ENCODE peak calls at places on chromosomes 6 and 20, in six cellular contexts. C is K562, D is HepG2, N is H1, A is HCT116, M is SK-N-SH. F is an unnamed sample.

GRCh38 chr6:45069091-45069490 is 259.0 kb upstream of the RUNX2 start:
- DNase-seq in C (no peak), D (no peak), N (no peak), A (no peak), M (no peak), F (peak; percentile 61)

GRCh38 chr20:2212457-2213005 is 83.3 kb upstream of the TGM3 start:
- DNase-seq in C (no peak), D (no peak), N (no peak), A (no peak), M (no peak), F (no peak)

GRCh38 chr20:6501061-6501460 is 266.4 kb upstream of the BMP2 start:
- DNase-seq in C (no peak), D (peak; percentile 24), N (no peak), A (no peak), M (no peak), F (no peak)

GRCh38 chr6:4124361-4124760 is 11.0 kb downstream of the ECI2 start:
- DNase-seq in C (peak; percentile 22), D (no peak), N (no peak), A (no peak), M (no peak), F (no peak)

GRCh38 chr6:152380351-152380767 is 256.8 kb downstream of the SYNE1 start:
- DNase-seq in C (no peak), D (peak; percentile 9), N (no peak), A (no peak), M (peak; percentile 16), F (no peak)

GRCh38 chr20:14055127-14055742 is 59.9 kb downstream of the MACROD2 start:
- DNase-seq in C (peak; percentile 59), D (peak; percentile 77), N (no peak), A (peak; percentile 48), M (peak; percentile 33), F (peak; percentile 80)

GRCh38 chr20:51481311-51481997 is 61.1 kb downstream of the NFATC2 start:
- DNase-seq in C (no peak), D (no peak), N (no peak), A (no peak), M (no peak), F (no peak)

GRCh38 chr6:125913864-125914351 is 42.7 kb upstream of the HINT3 start:
- DNase-seq in C (peak; percentile 20), D (no peak), N (no peak), A (peak; percentile 82), M (no peak), F (no peak)

GRCh38 chr6:148653138-148653776 is 93.6 kb upstream of the UST start:
- DNase-seq in C (no peak), D (no peak), N (no peak), A (peak; percentile 19), M (no peak), F (peak; percentile 24)

GRCh38 chr6:111713196-111713705 is 107.6 kb upstream of the TRAF3IP2 start:
- DNase-seq in C (no peak), D (no peak), N (no peak), A (no peak), M (no peak), F (no peak)

GRCh38 chr6:108648186-108648585 is 87.5 kb downstream of the FOXO3 start:
- DNase-seq in C (no peak), D (no peak), N (no peak), A (no peak), M (no peak), F (no peak)

GRCh38 chr6:2900821-2901644 is 2.1 kb downstream of the SERPINB9 start:
- DNase-seq in C (no peak), D (no peak), N (no peak), A (no peak), M (no peak), F (no peak)

GRCh38 chr6:149210376-149210775 is 107.1 kb upstream of the TAB2 start:
- DNase-seq in C (peak; percentile 33), D (no peak), N (no peak), A (no peak), M (no peak), F (no peak)

GRCh38 chr6:10144772-10145171 is 270.1 kb downstream of the TFAP2A start:
- DNase-seq in C (peak; percentile 15), D (no peak), N (no peak), A (no peak), M (no peak), F (no peak)

GRCh38 chr6:157994126-157994795 is 12.6 kb downstream of the SYNJ2 start:
- DNase-seq in C (no peak), D (peak; percentile 69), N (no peak), A (no peak), M (no peak), F (no peak)

GRCh38 chr20:33343521-33343920 is 57.8 kb downstream of the CDK5RAP1 start:
- DNase-seq in C (no peak), D (no peak), N (no peak), A (no peak), M (no peak), F (no peak)

GRCh38 chr20:52585333-52585732 is 386.8 kb upstream of the TSHZ2 start:
- DNase-seq in C (no peak), D (no peak), N (no peak), A (no peak), M (no peak), F (no peak)

GRCh38 chr20:63686492-63687321 is 9.7 kb upstream of the TNFRSF6B start:
- DNase-seq in C (no peak), D (no peak), N (no peak), A (peak; percentile 57), M (no peak), F (no peak)

GRCh38 chr6:160124007-160124406 is 2.4 kb downstream of the SLC22A1 start:
- DNase-seq in C (no peak), D (no peak), N (no peak), A (no peak), M (no peak), F (no peak)

GRCh38 chr20:63979221-63979548 is 257 bp downstream of the SAMD10 start:
- DNase-seq in C (no peak), D (no peak), N (no peak), A (no peak), M (no peak), F (no peak)

GRCh38 chr6:89281779-89282246 is 33.3 kb downstream of the GABRR2 start:
- DNase-seq in C (peak; percentile 75), D (peak; percentile 44), N (peak; percentile 49), A (peak; percentile 66), M (peak; percentile 65), F (no peak)

GRCh38 chr6:84258866-84259265 is 31.4 kb upstream of the CEP162 start:
- DNase-seq in C (no peak), D (no peak), N (no peak), A (no peak), M (no peak), F (no peak)

GRCh38 chr20:3786126-3786484 is 435 bp downstream of the CENPB start:
- DNase-seq in C (peak; percentile 59), D (no peak), N (no peak), A (no peak), M (peak; percentile 73), F (peak; percentile 72)

DNA sequence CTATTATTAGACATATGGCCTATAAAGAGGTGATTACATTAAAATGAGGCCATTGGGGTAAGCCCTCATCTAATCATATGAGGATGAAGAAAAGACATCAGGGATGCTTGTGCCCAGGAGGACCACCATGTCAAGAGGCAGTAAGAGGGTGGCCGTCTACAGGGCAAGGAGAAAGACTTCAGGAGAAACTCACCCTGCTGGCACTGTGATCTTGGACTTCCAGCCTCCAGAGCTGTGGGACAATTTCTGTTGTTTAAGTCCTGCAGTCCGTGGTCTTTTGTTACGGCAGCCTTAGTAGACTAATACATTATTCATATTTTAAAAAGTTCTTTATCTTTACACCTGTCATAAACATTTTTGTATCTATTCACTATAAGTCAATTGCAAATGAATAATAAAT is 290.0 kb downstream of the PRL start:
- DNase-seq in C (no peak), D (no peak), N (no peak), A (no peak), M (no peak), F (no peak)
- TF ChIP-seq JUND in C (no peak), D (no peak), N (no peak), A (no peak), M (no peak), F (no peak)

GRCh38 chr20:58700121-58700780 is 7.7 kb downstream of the NPEPL1 start:
- DNase-seq in C (no peak), D (no peak), N (no peak), A (no peak), M (no peak), F (no peak)
- TF ChIP-seq JUND in C (no peak), D (no peak), N (no peak), A (no peak), M (no peak), F (no peak)

GRCh38 chr6:147192278-147192911 is 11.8 kb upstream of the STXBP5 start:
- DNase-seq in C (no peak), D (peak; percentile 76), N (no peak), A (no peak), M (no peak), F (no peak)

GRCh38 chr6:147195510-147195909 is 8.7 kb upstream of the STXBP5 start:
- DNase-seq in C (no peak), D (no peak), N (no peak), A (no peak), M (no peak), F (peak; percentile 31)

GRCh38 chr6:147195987-147196386 is 8.2 kb upstream of the STXBP5 start:
- DNase-seq in C (no peak), D (no peak), N (no peak), A (no peak), M (no peak), F (no peak)

GRCh38 chr6:147190556-147190955 is 13.7 kb upstream of the STXBP5 start:
- DNase-seq in C (no peak), D (no peak), N (no peak), A (no peak), M (no peak), F (no peak)

GRCh38 chr6:147194652-147195403 is 9.4 kb upstream of the STXBP5 start:
- DNase-seq in C (peak; percentile 45), D (no peak), N (no peak), A (no peak), M (no peak), F (no peak)
- TF ChIP-seq JUND in C (peak; percentile 54), D (no peak), N (no peak), A (no peak), M (no peak), F (no peak)

DNA sequence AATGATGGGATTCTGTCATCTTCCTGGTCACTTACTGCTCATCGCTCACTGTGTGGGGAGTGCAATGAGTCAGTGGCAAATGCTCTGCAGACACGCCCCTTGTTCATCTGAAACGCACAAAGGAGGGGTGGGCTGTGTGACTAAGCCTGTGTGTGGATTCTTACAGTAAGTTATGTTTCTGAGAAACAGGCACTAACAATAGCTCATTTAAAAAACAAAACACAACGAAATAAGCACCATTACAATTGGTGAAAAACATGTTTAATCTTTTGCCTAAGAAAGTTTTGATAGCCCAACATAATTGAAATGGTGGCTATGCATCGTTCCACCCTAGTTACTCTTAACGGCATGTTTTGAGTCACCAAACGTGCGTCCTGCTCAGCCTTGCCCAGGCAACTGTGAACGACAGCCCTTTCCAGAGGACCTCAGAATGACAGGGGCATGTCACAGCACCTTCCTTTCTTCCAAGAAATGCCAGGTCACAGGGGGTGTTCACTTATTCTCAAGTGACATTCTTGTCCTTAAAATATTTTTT is 118.4 kb upstream of the SGK1 start:
- DNase-seq in C (peak; percentile 87), D (peak; percentile 41), N (no peak), A (peak; percentile 75), M (no peak), F (no peak)
- TF ChIP-seq JUND in C (peak; percentile 91), D (no peak), N (no peak), A (peak; percentile 79), M (peak; percentile 84), F (no peak)